ENCODE peak calls at places on chromosomes 12 and 14, in nine cellular contexts. X is IMR-90, E is breast epithelium, A is upper lobe of left lung, J is Peyer's patch, U is GM12892, P is gastrocnemius medialis, F is heart left ventricle, W is body of pancreas. B is an unnamed sample.

GRCh38 chr12:89962648-89963047 is 254.0 kb upstream of the ATP2B1 start:
- DNase-seq in X (no peak), E (no peak), A (no peak), J (peak), U (no peak), P (no peak), F (no peak), W (no peak), B (no peak)

GRCh38 chr12:68158427-68158826 is 1.1 kb downstream of the IFNG start:
- DNase-seq in X (no peak), E (no peak), A (no peak), J (no peak), U (no peak), P (no peak), F (no peak), W (no peak), B (peak)

GRCh38 chr12:8629486-8630033 is 16.9 kb upstream of the AICDA start:
- DNase-seq in X (no peak), E (no peak), A (no peak), J (no peak), U (no peak), P (no peak), F (no peak), W (no peak), B (no peak)

GRCh38 chr12:71837356-71837755 is 2.2 kb upstream of the TBC1D15 start:
- DNase-seq in X (no peak), E (no peak), A (no peak), J (no peak), U (no peak), P (no peak), F (no peak), W (no peak), B (no peak)

GRCh38 chr12:93507151-93507550 is 39.8 kb downstream of the MRPL42 start:
- DNase-seq in X (no peak), E (no peak), A (no peak), J (no peak), U (no peak), P (no peak), F (no peak), W (no peak), B (no peak)

GRCh38 chr14:25537846-25538455 is 488.0 kb upstream of the STXBP6 start:
- DNase-seq in X (no peak), E (no peak), A (no peak), J (no peak), U (no peak), P (no peak), F (no peak), W (peak), B (peak)

GRCh38 chr12:63820427-63820826 is 24.1 kb upstream of the SRGAP1 start:
- DNase-seq in X (no peak), E (no peak), A (no peak), J (no peak), U (no peak), P (no peak), F (no peak), W (no peak), B (no peak)

GRCh38 chr12:107560194-107560905 is 125.2 kb upstream of the PWP1 start:
- DNase-seq in X (no peak), E (no peak), A (no peak), J (no peak), U (no peak), P (no peak), F (no peak), W (no peak), B (no peak)

GRCh38 chr14:93962701-93963601 is 13.4 kb downstream of the ASB2 start:
- DNase-seq in X (peak), E (peak), A (peak), J (peak), U (no peak), P (peak), F (no peak), W (peak), B (no peak)

GRCh38 chr12:91717804-91718203 is 427.8 kb downstream of the BTG1 start:
- DNase-seq in X (no peak), E (no peak), A (no peak), J (no peak), U (no peak), P (no peak), F (no peak), W (no peak), B (no peak)

GRCh38 chr14:92702441-92702918 is 45.9 kb downstream of the LGMN start:
- DNase-seq in X (no peak), E (no peak), A (no peak), J (peak), U (no peak), P (no peak), F (no peak), W (peak), B (no peak)

GRCh38 chr12:100963381-100963780 is 168.8 kb downstream of the ANO4 start:
- DNase-seq in X (no peak), E (no peak), A (no peak), J (no peak), U (no peak), P (no peak), F (no peak), W (no peak), B (no peak)

GRCh38 chr14:75229923-75230792 is 48.5 kb upstream of the FOS start:
- DNase-seq in X (peak), E (peak), A (peak), J (peak), U (no peak), P (peak), F (peak), W (peak), B (peak)

GRCh38 chr14:79820866-79821535 is 390.3 kb downstream of the DIO2 start:
- DNase-seq in X (no peak), E (no peak), A (no peak), J (no peak), U (no peak), P (no peak), F (no peak), W (no peak), B (no peak)

GRCh38 chr12:67358686-67359374 is 89.7 kb downstream of the CAND1 start:
- DNase-seq in X (peak), E (no peak), A (no peak), J (no peak), U (no peak), P (no peak), F (peak), W (no peak), B (no peak)

GRCh38 chr14:103870144-103870876 is 22.9 kb upstream of the PPP1R13B start:
- DNase-seq in X (no peak), E (no peak), A (no peak), J (no peak), U (no peak), P (no peak), F (no peak), W (no peak), B (no peak)

GRCh38 chr14:103872492-103873113 is 25.2 kb upstream of the PPP1R13B start:
- DNase-seq in X (no peak), E (no peak), A (no peak), J (no peak), U (no peak), P (no peak), F (no peak), W (no peak), B (no peak)

GRCh38 chr14:103870891-103871595 is 23.7 kb upstream of the PPP1R13B start:
- DNase-seq in X (no peak), E (no peak), A (no peak), J (no peak), U (no peak), P (no peak), F (no peak), W (no peak), B (no peak)

GRCh38 chr14:103869406-103870143 is 22.2 kb upstream of the PPP1R13B start:
- DNase-seq in X (no peak), E (no peak), A (no peak), J (no peak), U (no peak), P (no peak), F (no peak), W (no peak), B (no peak)

DNA sequence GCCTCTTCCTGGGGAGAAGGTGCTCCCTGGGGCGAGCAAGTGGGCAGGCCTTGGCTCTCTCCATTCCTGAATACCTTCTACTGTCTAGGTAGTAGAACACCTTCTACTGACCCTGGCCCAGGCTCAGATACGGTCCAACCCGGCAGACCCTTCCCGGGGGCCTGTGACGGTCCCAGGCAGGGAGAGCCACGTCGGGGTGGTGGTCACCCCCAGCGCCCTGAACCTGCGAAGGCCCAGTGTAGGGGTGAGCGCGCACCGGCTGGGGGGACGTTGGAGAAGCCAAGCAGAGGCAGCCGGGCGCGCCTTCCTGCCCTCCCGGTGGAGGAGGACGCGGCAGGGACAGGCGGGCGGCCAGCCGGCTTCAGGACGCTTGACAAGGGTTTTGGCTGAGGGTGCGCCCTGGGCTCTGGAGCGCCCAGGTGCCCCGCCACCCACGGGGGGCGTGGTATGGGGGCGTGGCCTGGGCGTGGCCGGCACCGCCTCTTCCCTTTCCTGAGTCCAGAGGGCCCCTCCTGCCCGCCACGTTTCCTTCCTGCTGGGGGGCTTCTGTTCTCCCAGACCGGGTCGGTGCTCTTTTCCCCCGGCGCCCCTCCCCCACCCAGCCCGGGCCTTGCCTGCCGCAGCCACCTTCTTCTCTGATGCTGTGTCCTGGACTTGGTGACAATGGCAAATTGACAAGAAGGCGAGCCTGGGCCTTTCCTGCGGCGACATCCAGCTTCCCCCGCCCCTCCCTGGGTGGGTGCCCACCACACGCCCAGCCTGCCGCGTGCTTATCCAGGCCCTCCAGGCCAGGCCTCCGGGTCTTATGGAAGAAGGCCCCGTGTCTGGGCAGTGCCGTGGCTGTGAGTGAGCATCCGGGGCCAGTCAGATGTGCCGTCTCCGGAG is 24.5 kb upstream of the PPP1R13B start:
- DNase-seq in X (no peak), E (peak), A (peak), J (peak), U (peak), P (no peak), F (peak), W (peak), B (peak)
- TF ChIP-seq POLR2A in X (no peak), E (no peak), A (peak), J (peak), U (no peak), P (no peak), F (no peak), W (peak), B (no peak)

DNA sequence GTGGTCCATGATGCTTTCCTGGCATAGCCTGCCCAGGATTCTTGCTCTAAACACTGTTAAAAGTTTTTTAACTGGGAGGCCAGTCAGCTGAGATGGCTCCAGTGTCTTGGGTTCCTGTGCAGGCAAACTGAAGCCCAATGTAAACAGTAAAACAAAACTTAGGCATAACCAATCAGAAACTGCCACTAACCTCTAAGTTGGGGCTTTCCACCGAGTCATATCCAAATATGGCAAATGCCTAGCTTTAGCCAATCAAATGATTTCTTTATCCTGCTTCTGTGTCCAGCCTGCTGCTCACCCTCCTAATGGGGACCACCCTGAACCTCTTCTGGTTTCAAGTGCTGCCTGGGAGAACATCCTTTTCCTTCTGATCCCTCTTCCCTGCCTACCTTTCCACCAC is 277.9 kb downstream of the EMP1 start:
- DNase-seq in X (no peak), E (no peak), A (no peak), J (no peak), U (no peak), P (no peak), F (no peak), W (no peak), B (no peak)
- TF ChIP-seq POLR2A in X (no peak), E (no peak), A (no peak), J (no peak), U (no peak), P (no peak), F (no peak), W (no peak), B (no peak)

GRCh38 chr12:39792938-39793337 is 173.3 kb upstream of the ABCD2 start:
- DNase-seq in X (no peak), E (no peak), A (no peak), J (no peak), U (no peak), P (no peak), F (no peak), W (no peak), B (no peak)

DNA sequence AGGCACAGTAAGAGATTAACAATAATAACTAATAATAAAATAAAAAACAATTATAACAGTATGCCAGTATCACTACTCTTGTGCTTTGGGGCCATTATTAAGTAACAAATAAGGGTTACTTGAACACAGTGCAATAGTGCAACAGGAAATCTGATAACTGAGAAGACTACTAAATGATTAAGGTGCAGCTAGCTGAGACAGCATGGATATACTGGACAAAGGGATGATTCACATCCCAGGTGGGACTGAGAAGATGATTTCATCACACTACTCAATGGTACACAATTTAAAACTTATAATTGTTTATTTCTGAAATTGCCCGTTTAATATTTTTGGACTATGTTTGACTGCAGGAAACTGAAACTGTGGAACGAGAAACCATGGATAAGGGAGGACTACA is 168.6 kb upstream of the ABCD2 start:
- DNase-seq in X (no peak), E (no peak), A (no peak), J (no peak), U (no peak), P (no peak), F (no peak), W (no peak), B (no peak)
- TF ChIP-seq POLR2A in X (no peak), E (no peak), A (no peak), J (no peak), U (no peak), P (no peak), F (no peak), W (no peak), B (no peak)

GRCh38 chr12:118376089-118377004 is at the start of gene SUDS3:
- DNase-seq in X (peak), E (peak), A (peak), J (peak), U (peak), P (peak), F (peak), W (peak), B (peak)
- TF ChIP-seq POLR2A in X (no peak), E (no peak), A (peak), J (no peak), U (peak), P (peak), F (no peak), W (peak), B (peak)

GRCh38 chr12:57086951-57087688 is 1.8 kb upstream of the NAB2 start:
- DNase-seq in X (peak), E (peak), A (peak), J (peak), U (peak), P (peak), F (peak), W (peak), B (peak)
- TF ChIP-seq POLR2A in X (peak), E (peak), A (peak), J (peak), U (peak), P (peak), F (no peak), W (peak), B (peak)

DNA sequence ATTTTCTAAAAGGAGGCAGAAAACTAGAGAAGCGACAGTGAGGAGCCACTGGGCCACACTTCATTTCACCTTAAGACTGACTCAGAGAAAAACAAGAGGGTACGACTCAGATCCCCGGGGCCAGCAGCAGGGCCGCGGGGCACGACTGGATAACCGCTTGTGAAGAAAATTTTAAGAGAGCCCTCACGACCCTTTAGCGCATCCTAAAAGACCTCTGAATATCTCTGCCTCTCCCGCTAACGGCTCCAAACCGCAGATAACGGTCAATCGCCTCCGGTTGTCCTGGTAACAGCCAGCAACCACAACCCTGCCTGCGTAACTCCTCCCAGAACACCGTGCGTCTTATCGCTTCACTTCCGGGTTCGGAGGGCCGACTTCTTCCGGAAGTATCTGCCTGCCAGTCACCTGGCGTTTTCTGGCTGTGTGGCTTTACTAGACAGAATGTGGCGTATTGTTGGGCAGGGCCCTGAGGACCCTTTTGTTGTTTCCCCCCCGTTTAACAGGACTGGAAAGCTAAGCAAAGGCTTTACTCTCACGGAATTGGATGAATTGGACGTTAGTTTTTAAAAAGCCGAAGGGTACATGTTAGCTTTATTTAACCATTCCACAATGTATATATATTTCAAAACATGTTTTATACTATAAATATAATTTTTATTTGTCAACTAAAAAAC is 5.4 kb upstream of the ATP23 start:
- DNase-seq in X (peak), E (peak), A (peak), J (peak), U (peak), P (peak), F (peak), W (peak), B (peak)
- TF ChIP-seq POLR2A in X (peak), E (peak), A (peak), J (peak), U (peak), P (peak), F (no peak), W (peak), B (peak)

GRCh38 chr14:68894123-68894522 is 85.0 kb downstream of the ACTN1 start:
- DNase-seq in X (peak), E (no peak), A (no peak), J (no peak), U (no peak), P (no peak), F (peak), W (no peak), B (no peak)
- TF ChIP-seq POLR2A in X (no peak), E (no peak), A (no peak), J (no peak), U (no peak), P (no peak), F (no peak), W (no peak), B (no peak)

DNA sequence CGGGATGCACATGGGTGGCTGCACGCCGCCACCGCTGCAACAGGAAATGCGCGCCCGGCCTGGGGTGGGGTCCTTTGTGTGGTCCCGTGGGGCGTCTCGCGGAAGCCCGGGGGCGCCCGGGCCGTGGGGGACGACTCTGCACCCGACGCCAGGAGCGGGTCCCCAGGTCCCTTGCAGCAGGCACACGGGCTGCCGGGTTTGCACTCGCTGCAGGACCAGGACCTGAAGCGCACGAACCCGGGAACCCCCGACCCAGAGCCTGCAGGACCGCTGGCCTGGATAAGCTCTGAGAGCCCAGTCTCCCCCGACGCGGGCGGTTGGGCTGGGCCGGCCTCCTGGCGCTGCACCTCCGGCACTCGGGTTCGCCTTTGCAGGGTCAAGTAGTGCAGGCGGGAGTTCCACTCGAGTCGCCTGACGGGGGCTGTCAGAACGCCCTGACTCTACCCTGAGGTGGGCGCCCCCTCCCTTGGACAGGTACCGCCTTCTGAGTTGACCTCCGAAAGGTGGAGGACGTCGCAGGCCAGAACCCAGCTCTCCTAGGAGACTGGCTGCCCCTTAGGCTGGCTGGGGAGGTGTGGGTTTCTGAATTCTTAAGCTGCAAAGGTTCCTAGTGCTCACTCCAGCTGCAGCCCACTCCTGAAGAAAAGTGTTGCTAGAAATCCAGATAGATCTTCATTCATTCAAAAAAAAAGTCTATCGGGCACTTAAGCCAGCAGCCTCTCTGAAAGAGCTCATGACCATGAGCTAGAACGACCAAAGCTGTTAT is 67.9 kb downstream of the RNF34 start:
- DNase-seq in X (no peak), E (peak), A (no peak), J (no peak), U (no peak), P (peak), F (peak), W (peak), B (no peak)
- TF ChIP-seq POLR2A in X (no peak), E (no peak), A (no peak), J (no peak), U (peak), P (no peak), F (no peak), W (no peak), B (no peak)

DNA sequence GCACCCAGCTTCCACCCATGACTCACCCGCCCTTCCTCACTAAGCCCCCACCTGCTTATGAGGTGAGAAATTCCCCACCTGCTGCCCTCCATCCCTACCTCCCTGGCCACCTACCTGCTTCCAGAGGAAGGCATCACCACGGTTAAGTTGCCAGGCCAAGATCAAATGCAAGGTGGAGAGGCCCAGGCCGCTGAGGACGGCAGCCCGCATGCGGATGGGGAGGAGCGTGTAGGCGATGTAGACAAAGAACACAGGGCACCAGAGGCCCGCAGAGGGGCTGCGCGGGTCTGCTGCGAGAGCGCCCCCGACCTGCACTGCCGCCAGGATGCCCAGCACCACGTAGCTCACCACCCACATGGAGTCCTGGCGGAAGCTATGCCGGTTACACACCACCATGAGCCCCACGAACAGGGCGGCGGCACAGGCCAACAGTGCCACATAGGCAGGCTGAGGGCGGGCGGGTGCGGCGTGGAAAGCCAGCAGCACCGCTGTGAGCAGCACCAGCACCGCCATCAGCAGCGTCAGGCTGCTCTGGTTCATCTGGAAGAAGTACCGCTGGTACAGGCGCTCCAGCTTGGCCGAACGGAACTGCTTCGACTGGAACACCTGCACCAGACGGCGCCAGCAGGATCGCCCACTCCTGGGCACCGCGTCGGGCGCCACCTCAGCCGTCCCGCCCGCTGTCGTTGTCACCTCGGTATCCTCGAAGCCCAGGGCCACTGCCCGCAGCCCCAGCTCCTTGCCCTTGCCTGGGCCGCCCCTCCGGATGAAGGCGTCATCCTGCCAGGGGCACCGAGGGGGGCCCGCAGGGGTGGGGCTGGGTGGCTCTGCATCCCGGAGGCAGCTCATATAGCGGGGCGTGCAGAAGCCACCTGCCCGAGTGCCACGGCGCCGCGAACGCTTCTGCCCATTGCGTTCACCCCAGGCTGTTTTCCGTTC is 6.2 kb downstream of the ADCY6 start:
- DNase-seq in X (no peak), E (no peak), A (no peak), J (no peak), U (no peak), P (no peak), F (no peak), W (no peak), B (no peak)
- TF ChIP-seq POLR2A in X (no peak), E (no peak), A (no peak), J (no peak), U (no peak), P (no peak), F (no peak), W (no peak), B (no peak)

B was measured in erythroblast.